ENCODE peak calls at places on chromosome 21, in four cellular contexts. One of them, this sample, is unnamed.

GRCh38 chr21:25862596-25862995 is 127.8 kb downstream of the GABPA start:
- DNase-seq in mesenteric fat pad: no peak
- DNase-seq in skeletal muscle cell: no peak
- DNase-seq in CD4-positive, CD25-positive, alpha-beta regulatory T cell: peak
- DNase-seq in this sample: peak

GRCh38 chr21:43340491-43341348 is 86.2 kb downstream of the SIK1 start:
- DNase-seq in mesenteric fat pad: no peak
- DNase-seq in CD4-positive, CD25-positive, alpha-beta regulatory T cell: no peak
- DNase-seq in skeletal muscle cell: peak
- DNase-seq in this sample: peak

GRCh38 chr21:46150073-46150472 is 5.3 kb downstream of the FTCD start:
- DNase-seq in CD4-positive, CD25-positive, alpha-beta regulatory T cell: no peak
- DNase-seq in mesenteric fat pad: peak
- DNase-seq in skeletal muscle cell: no peak
- DNase-seq in this sample: no peak

GRCh38 chr21:33265664-33266049 is 510 bp upstream of the IL10RB start:
- DNase-seq in skeletal muscle cell: no peak
- DNase-seq in CD4-positive, CD25-positive, alpha-beta regulatory T cell: peak
- DNase-seq in mesenteric fat pad: no peak
- DNase-seq in this sample: no peak

GRCh38 chr21:42887321-42887720 is 5.8 kb upstream of the NDUFV3 start:
- DNase-seq in CD4-positive, CD25-positive, alpha-beta regulatory T cell: no peak
- DNase-seq in skeletal muscle cell: no peak
- DNase-seq in mesenteric fat pad: no peak
- DNase-seq in this sample: no peak

GRCh38 chr21:24729568-24729967 is 877.7 kb downstream of the MRPL39 start:
- DNase-seq in mesenteric fat pad: no peak
- DNase-seq in CD4-positive, CD25-positive, alpha-beta regulatory T cell: no peak
- DNase-seq in skeletal muscle cell: no peak
- DNase-seq in this sample: no peak

GRCh38 chr21:34807146-34807880 is 138.5 kb downstream of the CLIC6 start:
- DNase-seq in mesenteric fat pad: no peak
- DNase-seq in CD4-positive, CD25-positive, alpha-beta regulatory T cell: no peak
- DNase-seq in skeletal muscle cell: peak
- DNase-seq in this sample: peak

GRCh38 chr21:32712043-32712442 is 15.8 kb downstream of the SYNJ1 start:
- DNase-seq in CD4-positive, CD25-positive, alpha-beta regulatory T cell: peak
- DNase-seq in skeletal muscle cell: no peak
- DNase-seq in mesenteric fat pad: no peak
- DNase-seq in this sample: peak

GRCh38 chr21:33075128-33075527 is 5.2 kb downstream of the OLIG1 start:
- DNase-seq in skeletal muscle cell: no peak
- DNase-seq in mesenteric fat pad: no peak
- DNase-seq in CD4-positive, CD25-positive, alpha-beta regulatory T cell: no peak
- DNase-seq in this sample: no peak

GRCh38 chr21:36156815-36157670 is at the start of gene DOP1B:
- DNase-seq in CD4-positive, CD25-positive, alpha-beta regulatory T cell: no peak
- DNase-seq in mesenteric fat pad: no peak
- DNase-seq in skeletal muscle cell: no peak
- DNase-seq in this sample: peak

GRCh38 chr21:29135481-29135880 is 5.0 kb downstream of the MAP3K7CL start:
- DNase-seq in skeletal muscle cell: no peak
- DNase-seq in mesenteric fat pad: no peak
- DNase-seq in CD4-positive, CD25-positive, alpha-beta regulatory T cell: no peak
- DNase-seq in this sample: no peak

GRCh38 chr21:44836666-44837471 is 19.0 kb upstream of the SUMO3 start:
- DNase-seq in skeletal muscle cell: peak
- DNase-seq in CD4-positive, CD25-positive, alpha-beta regulatory T cell: no peak
- DNase-seq in mesenteric fat pad: peak
- DNase-seq in this sample: peak

GRCh38 chr21:46145159-46145839 is 10.1 kb downstream of the FTCD start:
- DNase-seq in CD4-positive, CD25-positive, alpha-beta regulatory T cell: no peak
- DNase-seq in mesenteric fat pad: no peak
- DNase-seq in skeletal muscle cell: no peak
- DNase-seq in this sample: no peak

GRCh38 chr21:43311303-43311817 is 115.6 kb downstream of the SIK1 start:
- DNase-seq in skeletal muscle cell: no peak
- DNase-seq in mesenteric fat pad: no peak
- DNase-seq in CD4-positive, CD25-positive, alpha-beta regulatory T cell: no peak
- DNase-seq in this sample: no peak

GRCh38 chr21:42499430-42500106 is 3.5 kb upstream of the RSPH1 start:
- DNase-seq in CD4-positive, CD25-positive, alpha-beta regulatory T cell: no peak
- DNase-seq in skeletal muscle cell: no peak
- DNase-seq in mesenteric fat pad: no peak
- DNase-seq in this sample: no peak

GRCh38 chr21:40832316-40832715 is 14.6 kb downstream of the DSCAM start:
- DNase-seq in CD4-positive, CD25-positive, alpha-beta regulatory T cell: no peak
- DNase-seq in skeletal muscle cell: no peak
- DNase-seq in mesenteric fat pad: no peak
- DNase-seq in this sample: no peak

GRCh38 chr21:32826317-32827167 is 55.0 kb upstream of the PAXBP1 start:
- DNase-seq in mesenteric fat pad: no peak
- DNase-seq in skeletal muscle cell: no peak
- DNase-seq in CD4-positive, CD25-positive, alpha-beta regulatory T cell: peak
- DNase-seq in this sample: peak

GRCh38 chr21:45383615-45384201 is 21.3 kb upstream of the COL18A1 start:
- DNase-seq in mesenteric fat pad: peak
- DNase-seq in CD4-positive, CD25-positive, alpha-beta regulatory T cell: no peak
- DNase-seq in skeletal muscle cell: no peak
- DNase-seq in this sample: no peak

GRCh38 chr21:45299864-45300785 is 12.4 kb upstream of the POFUT2 start:
- DNase-seq in skeletal muscle cell: no peak
- DNase-seq in CD4-positive, CD25-positive, alpha-beta regulatory T cell: no peak
- DNase-seq in mesenteric fat pad: no peak
- DNase-seq in this sample: peak

GRCh38 chr21:17388226-17388625 is 124.6 kb upstream of the CXADR start:
- DNase-seq in CD4-positive, CD25-positive, alpha-beta regulatory T cell: no peak
- DNase-seq in skeletal muscle cell: no peak
- DNase-seq in mesenteric fat pad: no peak
- DNase-seq in this sample: no peak

GRCh38 chr21:41321211-41321907 is 4.8 kb downstream of the FAM3B start:
- DNase-seq in CD4-positive, CD25-positive, alpha-beta regulatory T cell: no peak
- DNase-seq in mesenteric fat pad: no peak
- DNase-seq in skeletal muscle cell: no peak
- DNase-seq in this sample: no peak

GRCh38 chr21:39156024-39156423 is 27.2 kb downstream of the PSMG1 start:
- DNase-seq in skeletal muscle cell: no peak
- DNase-seq in mesenteric fat pad: no peak
- DNase-seq in CD4-positive, CD25-positive, alpha-beta regulatory T cell: no peak
- DNase-seq in this sample: no peak

GRCh38 chr21:35366348-35367085 is 317.4 kb upstream of the RUNX1 start:
- DNase-seq in CD4-positive, CD25-positive, alpha-beta regulatory T cell: no peak
- DNase-seq in skeletal muscle cell: peak
- DNase-seq in mesenteric fat pad: no peak
- DNase-seq in this sample: peak

GRCh38 chr21:17270234-17270633 is 242.6 kb upstream of the CXADR start:
- DNase-seq in CD4-positive, CD25-positive, alpha-beta regulatory T cell: no peak
- DNase-seq in mesenteric fat pad: no peak
- DNase-seq in skeletal muscle cell: peak
- DNase-seq in this sample: peak

GRCh38 chr21:46096596-46096981 is 1.3 kb upstream of the COL6A2 start:
- DNase-seq in CD4-positive, CD25-positive, alpha-beta regulatory T cell: no peak
- DNase-seq in mesenteric fat pad: no peak
- DNase-seq in skeletal muscle cell: no peak
- DNase-seq in this sample: no peak

GRCh38 chr21:31352841-31353240 is 8.8 kb upstream of the TIAM1 start:
- DNase-seq in mesenteric fat pad: no peak
- DNase-seq in skeletal muscle cell: no peak
- DNase-seq in CD4-positive, CD25-positive, alpha-beta regulatory T cell: no peak
- DNase-seq in this sample: no peak

GRCh38 chr21:32886339-32886738 is 114.8 kb upstream of the PAXBP1 start:
- DNase-seq in CD4-positive, CD25-positive, alpha-beta regulatory T cell: peak
- DNase-seq in mesenteric fat pad: no peak
- DNase-seq in skeletal muscle cell: no peak
- DNase-seq in this sample: peak

GRCh38 chr21:32137266-32137665 is 141.6 kb downstream of the MIS18A start:
- DNase-seq in skeletal muscle cell: no peak
- DNase-seq in mesenteric fat pad: no peak
- DNase-seq in CD4-positive, CD25-positive, alpha-beta regulatory T cell: no peak
- DNase-seq in this sample: peak

GRCh38 chr21:44880762-44881585 is 7.5 kb upstream of the PTTG1IP start:
- DNase-seq in skeletal muscle cell: no peak
- DNase-seq in mesenteric fat pad: no peak
- DNase-seq in CD4-positive, CD25-positive, alpha-beta regulatory T cell: no peak
- DNase-seq in this sample: peak

GRCh38 chr21:14762734-14763694 is 216.9 kb upstream of the SAMSN1 start:
- DNase-seq in CD4-positive, CD25-positive, alpha-beta regulatory T cell: peak
- DNase-seq in mesenteric fat pad: no peak
- DNase-seq in skeletal muscle cell: no peak
- DNase-seq in this sample: no peak

GRCh38 chr21:39373634-39374033 is 24.7 kb upstream of the HMGN1 start:
- DNase-seq in mesenteric fat pad: no peak
- DNase-seq in CD4-positive, CD25-positive, alpha-beta regulatory T cell: no peak
- DNase-seq in skeletal muscle cell: no peak
- DNase-seq in this sample: peak

GRCh38 chr21:26982767-26983166 is 15.9 kb upstream of the ADAMTS5 start:
- DNase-seq in CD4-positive, CD25-positive, alpha-beta regulatory T cell: no peak
- DNase-seq in mesenteric fat pad: no peak
- DNase-seq in skeletal muscle cell: peak
- DNase-seq in this sample: peak

GRCh38 chr21:35587841-35588390 is 472.4 kb downstream of the SETD4 start:
- DNase-seq in mesenteric fat pad: no peak
- DNase-seq in skeletal muscle cell: no peak
- DNase-seq in CD4-positive, CD25-positive, alpha-beta regulatory T cell: no peak
- DNase-seq in this sample: no peak

GRCh38 chr21:43675871-43676270 is 16.5 kb downstream of the RRP1B start:
- DNase-seq in mesenteric fat pad: no peak
- DNase-seq in skeletal muscle cell: no peak
- DNase-seq in CD4-positive, CD25-positive, alpha-beta regulatory T cell: no peak
- DNase-seq in this sample: no peak

GRCh38 chr21:42388740-42389448 is 7.0 kb downstream of the TMPRSS3 start:
- DNase-seq in skeletal muscle cell: no peak
- DNase-seq in CD4-positive, CD25-positive, alpha-beta regulatory T cell: no peak
- DNase-seq in mesenteric fat pad: no peak
- DNase-seq in this sample: no peak

GRCh38 chr21:34890724-34891609 is 158.1 kb downstream of the RUNX1 start:
- DNase-seq in mesenteric fat pad: no peak
- DNase-seq in CD4-positive, CD25-positive, alpha-beta regulatory T cell: no peak
- DNase-seq in skeletal muscle cell: no peak
- DNase-seq in this sample: peak

GRCh38 chr21:42785666-42786427 is 93.5 kb downstream of the WDR4 start:
- DNase-seq in skeletal muscle cell: no peak
- DNase-seq in mesenteric fat pad: no peak
- DNase-seq in CD4-positive, CD25-positive, alpha-beta regulatory T cell: no peak
- DNase-seq in this sample: no peak

This sample was measured in RPMI7951.